ENCODE peak calls at places on chromosomes 13 and 19, in six cellular contexts. D is AG08396; A is stimulated activated CD8-positive, alpha-beta memory T cell treated with anti-CD3 and anti-CD28 coated beads, Interleukin-2, amount 100 ng/mL, for 48 hours; I is Caco-2; U is activated CD4-positive, alpha-beta T cell treated with anti-CD3 and anti-CD28 coated beads for 4 hours; C is keratinocyte. Z is an unnamed sample.

GRCh38 chr13:29707876-29708543 is 112.5 kb upstream of the SLC7A1 start:
- DNase-seq in I (peak; percentile 69), A (peak; percentile 11), U (peak; percentile 46), C (no peak), D (peak; percentile 70), Z (peak; percentile 25)

GRCh38 chr19:35248310-35249145 is at the start of gene LSR:
- DNase-seq in D (no peak), U (peak; percentile 62), C (peak; percentile 44), I (peak; percentile 98), A (peak; percentile 48), Z (no peak)

GRCh38 chr13:113275387-113275786 is 21.7 kb upstream of the LAMP1 start:
- DNase-seq in A (no peak), U (peak; percentile 33), I (peak; percentile 78), C (no peak), D (peak; percentile 53), Z (no peak)

GRCh38 chr13:28819748-28820098 is 416 bp upstream of the MTUS2 start:
- DNase-seq in I (peak; percentile 49), C (no peak), A (peak; percentile 37), D (peak; percentile 80), U (peak; percentile 20), Z (peak; percentile 37)

GRCh38 chr13:113918580-113918979 is 54.7 kb upstream of the GAS6 start:
- DNase-seq in D (no peak), A (no peak), C (no peak), U (no peak), I (no peak), Z (no peak)

GRCh38 chr19:9901020-9901419 is 35.3 kb downstream of the OLFM2 start:
- DNase-seq in A (no peak), D (no peak), I (no peak), C (no peak), U (no peak), Z (no peak)

GRCh38 chr19:41612483-41612882 is 14.4 kb downstream of the CEACAM4 start:
- DNase-seq in D (no peak), U (no peak), C (no peak), I (no peak), A (no peak), Z (peak; percentile 73)

GRCh38 chr13:76829572-76830327 is 56.5 kb downstream of the KCTD12 start:
- DNase-seq in I (no peak), D (no peak), A (no peak), U (no peak), C (no peak), Z (no peak)

GRCh38 chr13:69619651-69620050 is 488.0 kb upstream of the ATXN8OS start:
- DNase-seq in C (no peak), U (no peak), I (no peak), A (no peak), D (no peak), Z (no peak)

GRCh38 chr13:97261254-97262015 is 39.3 kb downstream of the MBNL2 start:
- DNase-seq in A (no peak), I (no peak), U (no peak), C (no peak), D (no peak), Z (no peak)

GRCh38 chr13:92589955-92590354 is 636.7 kb upstream of the GPC6 start:
- DNase-seq in I (no peak), C (no peak), U (no peak), D (no peak), A (no peak), Z (no peak)

Z was measured in HL-60.